ENCODE peak calls at places on chromosomes 3 and 15, in five cellular contexts. One of them, this sample, is unnamed.

GRCh38 chr3:62134061-62134496 is 239.3 kb downstream of the FEZF2 start:
- DNase-seq in OCI-LY7: no peak
- DNase-seq in neural progenitor cell: no peak
- DNase-seq in PC-3: no peak
- DNase-seq in SK-N-SH: peak
- DNase-seq in this sample: no peak

GRCh38 chr15:69025320-69025719 is 10.8 kb downstream of the NOX5 start:
- DNase-seq in OCI-LY7: no peak
- DNase-seq in neural progenitor cell: no peak
- DNase-seq in PC-3: no peak
- DNase-seq in SK-N-SH: no peak
- DNase-seq in this sample: no peak

GRCh38 chr3:195764961-195765706 is 44.4 kb downstream of the MUC20 start:
- DNase-seq in OCI-LY7: no peak
- DNase-seq in neural progenitor cell: no peak
- DNase-seq in PC-3: no peak
- DNase-seq in SK-N-SH: peak
- DNase-seq in this sample: no peak

GRCh38 chr3:148631124-148631903 is 66.4 kb upstream of the AGTR1 start:
- DNase-seq in OCI-LY7: no peak
- DNase-seq in neural progenitor cell: peak
- DNase-seq in PC-3: no peak
- DNase-seq in SK-N-SH: no peak
- DNase-seq in this sample: no peak

GRCh38 chr15:98304366-98304765 is 343.9 kb downstream of the ARRDC4 start:
- DNase-seq in OCI-LY7: no peak
- DNase-seq in neural progenitor cell: no peak
- DNase-seq in PC-3: no peak
- DNase-seq in SK-N-SH: no peak
- DNase-seq in this sample: no peak

GRCh38 chr3:177150218-177150916 is 46.9 kb downstream of the TBL1XR1 start:
- DNase-seq in OCI-LY7: no peak
- DNase-seq in neural progenitor cell: no peak
- DNase-seq in PC-3: no peak
- DNase-seq in SK-N-SH: no peak
- DNase-seq in this sample: no peak

GRCh38 chr3:110423276-110423675 is 648.3 kb upstream of the NECTIN3 start:
- DNase-seq in OCI-LY7: no peak
- DNase-seq in neural progenitor cell: no peak
- DNase-seq in PC-3: no peak
- DNase-seq in SK-N-SH: no peak
- DNase-seq in this sample: no peak

GRCh38 chr3:59773970-59774369 is 724.1 kb upstream of the CFAP20DC start:
- DNase-seq in OCI-LY7: no peak
- DNase-seq in neural progenitor cell: no peak
- DNase-seq in PC-3: no peak
- DNase-seq in SK-N-SH: peak
- DNase-seq in this sample: no peak

GRCh38 chr3:43248194-43248593 is 38.1 kb upstream of the SNRK start:
- DNase-seq in OCI-LY7: no peak
- DNase-seq in neural progenitor cell: no peak
- DNase-seq in PC-3: no peak
- DNase-seq in SK-N-SH: no peak
- DNase-seq in this sample: no peak

GRCh38 chr15:23629234-23629805 is 18.3 kb downstream of the MAGEL2 start:
- DNase-seq in OCI-LY7: peak
- DNase-seq in neural progenitor cell: peak
- DNase-seq in PC-3: peak
- DNase-seq in SK-N-SH: peak
- DNase-seq in this sample: peak

GRCh38 chr3:72319202-72320095 is 528.8 kb downstream of the SHQ1 start:
- DNase-seq in OCI-LY7: no peak
- DNase-seq in neural progenitor cell: no peak
- DNase-seq in PC-3: peak
- DNase-seq in SK-N-SH: no peak
- DNase-seq in this sample: peak

GRCh38 chr15:35753486-35753885 is 207.5 kb upstream of the DPH6 start:
- DNase-seq in OCI-LY7: no peak
- DNase-seq in neural progenitor cell: no peak
- DNase-seq in PC-3: peak
- DNase-seq in SK-N-SH: no peak
- DNase-seq in this sample: no peak
- H2AFZ ChIP-seq in OCI-LY7: no peak
- H2AFZ ChIP-seq in neural progenitor cell: no peak
- H2AFZ ChIP-seq in PC-3: no peak
- H2AFZ ChIP-seq in SK-N-SH: no peak
- H2AFZ ChIP-seq in this sample: no peak

GRCh38 chr15:60740787-60741354 is 261.9 kb upstream of the ICE2 start:
- DNase-seq in OCI-LY7: no peak
- DNase-seq in neural progenitor cell: no peak
- DNase-seq in PC-3: no peak
- DNase-seq in SK-N-SH: no peak
- DNase-seq in this sample: peak
- TF ChIP-seq CTCF in OCI-LY7: no peak
- TF ChIP-seq CTCF in neural progenitor cell: no peak
- TF ChIP-seq CTCF in PC-3: no peak
- TF ChIP-seq CTCF in SK-N-SH: no peak
- TF ChIP-seq CTCF in this sample: no peak

GRCh38 chr3:46427929-46428833 is 21.1 kb downstream of the CCRL2 start:
- DNase-seq in OCI-LY7: peak
- DNase-seq in neural progenitor cell: no peak
- DNase-seq in PC-3: peak
- DNase-seq in SK-N-SH: no peak
- DNase-seq in this sample: peak
- TF ChIP-seq EZH2phosphoT487 in OCI-LY7: no peak
- TF ChIP-seq EZH2phosphoT487 in neural progenitor cell: no peak
- TF ChIP-seq EZH2phosphoT487 in PC-3: no peak
- TF ChIP-seq EZH2phosphoT487 in SK-N-SH: no peak
- TF ChIP-seq EZH2phosphoT487 in this sample: no peak

GRCh38 chr15:47822066-47822465 is 104.8 kb downstream of the SEMA6D start:
- DNase-seq in OCI-LY7: no peak
- DNase-seq in neural progenitor cell: no peak
- DNase-seq in PC-3: no peak
- DNase-seq in SK-N-SH: no peak
- DNase-seq in this sample: no peak
- H2AFZ ChIP-seq in OCI-LY7: no peak
- H2AFZ ChIP-seq in neural progenitor cell: peak
- H2AFZ ChIP-seq in PC-3: no peak
- H2AFZ ChIP-seq in SK-N-SH: no peak
- H2AFZ ChIP-seq in this sample: no peak

DNA sequence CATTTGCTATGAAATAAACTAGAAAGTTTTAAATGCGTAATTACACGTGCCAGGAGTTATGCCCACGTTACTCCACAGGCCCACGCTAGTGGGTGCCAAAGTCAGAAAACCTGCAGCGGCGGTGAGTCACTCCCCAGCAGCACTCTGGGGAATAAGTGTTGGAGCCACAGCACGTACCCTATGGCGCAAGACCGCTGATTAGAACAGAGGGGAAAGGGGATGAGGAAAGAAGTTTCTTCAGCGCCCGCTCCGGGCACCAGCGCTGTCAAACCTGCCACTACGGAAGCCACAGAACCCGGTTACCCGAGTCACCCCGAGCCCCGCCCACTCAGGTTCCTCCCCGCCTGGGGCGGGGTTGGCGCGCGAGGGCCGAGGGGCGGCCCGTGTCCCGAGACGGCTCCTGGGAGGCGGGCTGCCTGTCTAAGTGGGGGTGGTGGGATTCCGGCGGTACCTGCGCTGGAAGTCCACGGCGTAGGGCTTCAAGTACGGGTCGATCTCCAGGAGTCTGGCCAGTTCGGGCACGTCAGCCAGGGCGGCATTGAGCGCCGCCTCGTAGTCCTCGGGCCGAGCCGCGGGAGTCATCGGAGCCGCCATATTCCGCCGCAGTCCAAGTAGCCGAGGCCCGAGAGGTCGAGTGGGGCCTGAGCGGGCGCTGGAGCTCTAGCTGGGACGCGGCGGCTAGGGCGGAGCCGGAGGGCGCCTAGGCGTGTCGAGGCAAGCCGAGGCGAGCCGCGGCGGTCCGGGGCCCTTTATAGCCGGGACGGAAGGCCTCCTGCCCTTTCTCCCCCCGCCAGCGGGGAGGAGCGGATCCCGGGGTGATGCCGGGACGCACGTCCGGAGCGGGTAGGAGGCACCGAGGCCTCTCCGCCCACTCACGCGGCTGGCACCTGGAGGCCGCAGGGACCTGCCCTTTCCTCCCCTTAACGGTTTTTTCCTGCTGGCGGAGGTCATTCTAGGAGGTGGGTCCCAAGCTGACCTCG is at the start of gene GBE1:
- DNase-seq in OCI-LY7: peak
- DNase-seq in neural progenitor cell: peak
- DNase-seq in PC-3: peak
- DNase-seq in SK-N-SH: peak
- DNase-seq in this sample: peak
- TF ChIP-seq CTCF in OCI-LY7: peak
- TF ChIP-seq CTCF in neural progenitor cell: peak
- TF ChIP-seq CTCF in PC-3: peak
- TF ChIP-seq CTCF in SK-N-SH: peak
- TF ChIP-seq CTCF in this sample: peak

GRCh38 chr3:16064660-16065414 is 109.6 kb upstream of the GALNT15 start:
- DNase-seq in OCI-LY7: no peak
- DNase-seq in neural progenitor cell: no peak
- DNase-seq in PC-3: peak
- DNase-seq in SK-N-SH: no peak
- DNase-seq in this sample: peak
- TF ChIP-seq EZH2phosphoT487 in OCI-LY7: no peak
- TF ChIP-seq EZH2phosphoT487 in neural progenitor cell: no peak
- TF ChIP-seq EZH2phosphoT487 in PC-3: no peak
- TF ChIP-seq EZH2phosphoT487 in SK-N-SH: no peak
- TF ChIP-seq EZH2phosphoT487 in this sample: no peak

DNA sequence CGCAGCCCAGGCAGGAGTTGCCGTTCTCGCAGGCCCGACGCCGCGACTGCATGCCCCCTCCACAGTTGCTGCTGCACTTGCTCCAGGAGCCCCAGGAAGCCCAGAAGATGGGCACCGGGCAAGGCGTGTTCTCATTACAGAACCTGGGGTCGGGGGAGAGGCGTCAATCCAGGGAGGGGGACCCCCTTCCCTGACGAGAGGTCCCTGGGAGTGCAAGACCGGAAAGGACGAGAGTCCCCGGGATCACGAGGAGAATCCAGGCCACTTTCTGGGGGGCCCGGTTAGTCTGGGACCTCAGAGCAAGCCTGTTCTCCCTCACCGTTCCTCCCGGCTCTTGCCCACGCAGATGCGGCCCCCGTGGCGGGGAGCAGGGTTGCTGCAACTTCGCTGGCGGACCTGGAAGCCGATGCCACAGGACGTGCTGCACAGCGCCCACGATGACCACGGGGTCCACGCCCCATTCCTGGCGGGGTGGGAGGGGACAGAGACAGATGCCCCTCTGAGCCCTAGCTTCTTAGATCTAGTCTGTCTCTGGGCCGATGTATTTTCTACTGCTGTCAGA is 113.9 kb downstream of the SEMA5B start:
- DNase-seq in OCI-LY7: no peak
- DNase-seq in neural progenitor cell: no peak
- DNase-seq in PC-3: no peak
- DNase-seq in SK-N-SH: peak
- DNase-seq in this sample: no peak
- H2AFZ ChIP-seq in OCI-LY7: no peak
- H2AFZ ChIP-seq in neural progenitor cell: no peak
- H2AFZ ChIP-seq in PC-3: no peak
- H2AFZ ChIP-seq in SK-N-SH: no peak
- H2AFZ ChIP-seq in this sample: no peak